ENCODE peak calls at places on chromosomes 2 and 18, in four cellular contexts. N is endothelial cell of umbilical vein, V is heart left ventricle, E is hepatocyte. O is an unnamed sample.
A peak's percentile ranks its signal among the peaks of the same experiment; 100 is the strongest.

GRCh38 chr2:98757904-98758421 is 27.0 kb upstream of the MGAT4A start:
- DNase-seq in N (peak; percentile 98), E (no peak), V (peak; percentile 76), O (no peak)

GRCh38 chr2:69831354-69831905 is 2.0 kb downstream of the GMCL1 start:
- DNase-seq in N (no peak), E (no peak), V (no peak), O (no peak)

GRCh38 chr2:137987011-137987410 is 22.7 kb downstream of the HNMT start:
- DNase-seq in V (no peak), E (no peak), N (no peak), O (no peak)

GRCh38 chr18:45940724-45941123 is 26.4 kb downstream of the EPG5 start:
- DNase-seq in N (no peak), E (no peak), V (no peak), O (no peak)

GRCh38 chr2:235523486-235524150 is 29.8 kb downstream of the AGAP1 start:
- DNase-seq in V (no peak), E (no peak), N (no peak), O (no peak)

GRCh38 chr2:101238930-101239759 is 13.5 kb upstream of the CNOT11 start:
- DNase-seq in N (no peak), V (no peak), E (peak; percentile 83), O (no peak)

GRCh38 chr2:181374741-181375675 is 82.2 kb upstream of the ITGA4 start:
- DNase-seq in E (no peak), N (no peak), V (no peak), O (no peak)

GRCh38 chr2:22377251-22377650 is 1007.7 kb upstream of the KLHL29 start:
- DNase-seq in E (no peak), V (no peak), N (no peak), O (no peak)

GRCh38 chr2:55431982-55432627 is 12.4 kb upstream of the CCDC88A start:
- DNase-seq in V (no peak), E (peak; percentile 43), N (peak; percentile 58), O (no peak)

GRCh38 chr2:33904801-33905200 is 305.7 kb upstream of the FAM98A start:
- DNase-seq in N (no peak), E (no peak), V (no peak), O (no peak)

DNA sequence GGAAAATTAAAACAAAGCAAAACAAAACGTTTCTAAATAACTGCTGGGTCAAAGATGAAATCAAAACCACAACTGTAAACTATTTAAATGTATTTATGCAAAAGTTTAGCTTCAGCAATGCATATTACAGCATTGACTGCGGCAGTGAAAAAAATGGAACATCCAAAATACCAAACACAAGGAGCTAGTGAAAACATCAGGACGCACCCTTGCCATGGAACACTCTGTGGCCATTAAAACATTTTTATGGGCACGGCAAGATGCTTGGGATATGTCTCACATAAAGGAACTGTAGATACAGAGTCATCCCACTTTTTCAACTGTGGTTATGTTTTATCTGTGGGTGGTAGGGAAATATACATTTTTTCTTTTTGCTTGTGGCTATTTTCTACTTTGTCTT is 110.3 kb downstream of the ACKR3 start:
- DNase-seq in E (peak; percentile 52), N (no peak), V (no peak), O (no peak)
- H3K27me3 ChIP-seq in E (no peaks in the 10 kb centered on the region), N (no peaks in the 10 kb centered on the region), V (no peaks in the 10 kb centered on the region), O (peaks cover 11% of the 10 kb centered on the region)

GRCh38 chr2:144939590-144939989 is 419.7 kb upstream of the ZEB2 start:
- DNase-seq in V (no peak), N (no peak), E (no peak), O (no peak)
- H3K4me1 ChIP-seq in V (no peaks in the 10 kb centered on the region), N (peaks cover 53% of the 10 kb centered on the region), E (peaks cover 3% of the 10 kb centered on the region), O (no peaks in the 10 kb centered on the region)

GRCh38 chr2:15911686-15912085 is 28.7 kb upstream of the MYCN start:
- DNase-seq in N (no peak), E (no peak), V (no peak), O (no peak)

GRCh38 chr2:15914981-15915380 is 25.4 kb upstream of the MYCN start:
- DNase-seq in V (no peak), E (no peak), N (no peak), O (no peak)

GRCh38 chr2:15912203-15912602 is 28.1 kb upstream of the MYCN start:
- DNase-seq in E (peak; percentile 72), V (peak; percentile 71), N (peak; percentile 88), O (peak; percentile 58)

GRCh38 chr2:15916336-15916735 is 24.0 kb upstream of the MYCN start:
- DNase-seq in N (no peak), E (no peak), V (no peak), O (no peak)

GRCh38 chr2:15913146-15913545 is 27.2 kb upstream of the MYCN start:
- DNase-seq in E (no peak), V (no peak), N (no peak), O (no peak)
- TF ChIP-seq CTCF in E (no peak), V (no peak), N (no peak), O (no peak)

GRCh38 chr2:203811491-203812221 is 55.9 kb upstream of the CTLA4 start:
- DNase-seq in E (peak; percentile 61), V (peak; percentile 49), N (peak; percentile 83), O (no peak)
- H3K27me3 ChIP-seq in E (no peaks in the 10 kb centered on the region), V (no peaks in the 10 kb centered on the region), N (peaks cover 5% of the 10 kb centered on the region), O (peaks cover 2% of the 10 kb centered on the region)

O was measured in BE2C.